ENCODE peak calls at places on chromosome 3, in four cellular contexts. V is A549, B is PC-3, I is left ventricle myocardium inferior. D is an unnamed sample.
A peak's percentile ranks its signal among the peaks of the same experiment; 100 is the strongest.

GRCh38 chr3:166783206-166783605 is 596.9 kb downstream of the ZBBX start:
- DNase-seq in I (no peak), V (no peak), B (no peak), D (no peak)

GRCh38 chr3:157182879-157183278 is 22.9 kb upstream of the CCNL1 start:
- DNase-seq in B (no peak), V (peak; percentile 17), I (no peak), D (peak; percentile 11)

GRCh38 chr3:152957488-152957887 is 122.6 kb downstream of the P2RY1 start:
- DNase-seq in B (peak; percentile 21), V (no peak), I (no peak), D (no peak)

GRCh38 chr3:159819676-159820075 is 169.0 kb upstream of the IL12A start:
- DNase-seq in V (no peak), I (no peak), B (no peak), D (no peak)

GRCh38 chr3:52089691-52090090 is 33.3 kb upstream of the DUSP7 start:
- DNase-seq in B (no peak), V (no peak), I (no peak), D (no peak)

GRCh38 chr3:71063768-71064287 is 519.7 kb downstream of the FOXP1 start:
- DNase-seq in V (no peak), B (peak; percentile 46), I (peak; percentile 30), D (peak; percentile 36)

GRCh38 chr3:174170248-174170647 is 688.9 kb upstream of the NAALADL2 start:
- DNase-seq in B (no peak), I (no peak), V (no peak), D (no peak)

GRCh38 chr3:177089120-177089519 is 108.2 kb downstream of the TBL1XR1 start:
- DNase-seq in I (no peak), V (no peak), B (no peak), D (no peak)

GRCh38 chr3:58535531-58536500 is 1.2 kb downstream of the ACOX2 start:
- DNase-seq in V (peak; percentile 76), B (peak; percentile 18), I (no peak), D (no peak)

GRCh38 chr3:139546772-139547171 is 7.2 kb upstream of the RBP1 start:
- DNase-seq in V (no peak), I (no peak), B (no peak), D (no peak)

GRCh38 chr3:16103472-16103871 is 71.0 kb upstream of the GALNT15 start:
- DNase-seq in I (no peak), V (no peak), B (no peak), D (peak; percentile 90)

GRCh38 chr3:172142074-172143059 is 103.0 kb downstream of the FNDC3B start:
- DNase-seq in V (peak; percentile 84), B (peak; percentile 85), I (no peak), D (peak; percentile 94)

GRCh38 chr3:127588675-127589577 is 1.6 kb downstream of the TPRA1 start:
- DNase-seq in B (peak; percentile 48), V (no peak), I (no peak), D (peak; percentile 70)

GRCh38 chr3:197007953-197008352 is 21.7 kb downstream of the MELTF start:
- DNase-seq in B (no peak), V (no peak), I (no peak), D (no peak)

GRCh38 chr3:16433701-16434151 is 79.8 kb downstream of the RFTN1 start:
- DNase-seq in I (no peak), B (no peak), V (no peak), D (no peak)

GRCh38 chr3:191737742-191738141 is 276.8 kb downstream of the PYDC2 start:
- DNase-seq in B (no peak), I (no peak), V (no peak), D (no peak)

GRCh38 chr3:179046497-179047353 is 24.9 kb downstream of the ZMAT3 start:
- DNase-seq in V (no peak), I (no peak), B (no peak), D (peak; percentile 64)

GRCh38 chr3:69646287-69647067 is 92.8 kb upstream of the MITF start:
- DNase-seq in V (no peak), B (no peak), I (no peak), D (no peak)

GRCh38 chr3:85360742-85361387 is 402.1 kb downstream of the CADM2 start:
- DNase-seq in I (no peak), B (peak; percentile 83), V (peak; percentile 73), D (peak; percentile 53)

GRCh38 chr3:100777271-100777670 is 68.0 kb downstream of the TFG start:
- DNase-seq in V (no peak), I (no peak), B (peak; percentile 53), D (no peak)

GRCh38 chr3:159620873-159621272 is 367.8 kb upstream of the IL12A start:
- DNase-seq in B (peak; percentile 93), I (no peak), V (peak; percentile 58), D (peak; percentile 81)

GRCh38 chr3:102207173-102207572 is 227.6 kb upstream of the ZPLD1 start:
- DNase-seq in B (no peak), V (no peak), I (no peak), D (no peak)

GRCh38 chr3:53238881-53239280 is 16.9 kb downstream of the TKT start:
- DNase-seq in I (no peak), B (no peak), V (peak; percentile 78), D (no peak)

GRCh38 chr3:4601926-4602325 is 108.8 kb downstream of the ITPR1 start:
- DNase-seq in I (no peak), V (no peak), B (no peak), D (no peak)

GRCh38 chr3:29705906-29706507 is 425.1 kb downstream of the RBMS3 start:
- DNase-seq in B (no peak), V (no peak), I (no peak), D (no peak)

GRCh38 chr3:194447161-194447560 is 39.6 kb downstream of the ATP13A3 start:
- DNase-seq in I (no peak), B (no peak), V (no peak), D (no peak)

GRCh38 chr3:60001369-60001768 is 951.5 kb upstream of the CFAP20DC start:
- DNase-seq in I (no peak), B (no peak), V (no peak), D (no peak)

GRCh38 chr3:23112491-23112890 is 90.6 kb upstream of the UBE2E2 start:
- DNase-seq in V (no peak), B (peak; percentile 11), I (no peak), D (no peak)

GRCh38 chr3:184295771-184296170 is 3.3 kb upstream of the PSMD2 start:
- DNase-seq in V (no peak), I (no peak), B (no peak), D (no peak)

DNA sequence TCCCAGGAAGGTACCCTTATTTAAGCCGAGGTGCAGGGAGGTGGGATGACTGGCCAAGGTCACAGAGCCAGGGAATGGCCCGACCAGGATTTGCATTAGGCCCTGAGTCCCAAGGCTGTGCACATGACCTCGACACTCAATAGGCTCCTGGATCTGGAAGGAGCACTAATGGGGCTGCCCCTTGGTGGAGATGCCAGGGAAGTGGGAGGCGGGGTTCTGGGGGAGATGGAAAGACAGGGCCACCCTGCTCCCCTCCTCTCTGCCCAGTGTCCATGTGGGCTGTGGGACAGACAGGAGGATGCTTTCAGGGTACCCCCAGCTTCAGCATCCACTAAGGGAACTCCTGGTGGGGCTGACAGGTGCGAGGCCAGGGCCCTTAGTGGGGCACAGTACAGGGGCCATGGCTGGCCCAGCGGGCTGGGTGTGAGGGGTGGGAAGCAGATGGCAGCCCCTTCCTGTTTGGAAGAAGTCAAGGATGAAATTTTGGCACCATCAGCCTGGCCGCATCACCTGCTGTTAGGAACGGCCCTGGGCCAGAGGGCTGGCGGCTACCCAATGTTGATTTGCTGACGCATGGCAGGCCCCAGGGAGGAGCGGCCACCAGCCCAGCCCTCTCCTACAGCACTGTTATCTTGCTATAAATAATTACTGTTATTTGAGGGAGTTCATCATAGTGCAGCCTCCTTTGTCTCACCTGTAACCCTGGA is 37.3 kb downstream of the ATP2B2 start:
- DNase-seq in I (no peak), B (peak; percentile 63), V (no peak), D (no peak)
- H3K27ac ChIP-seq in I (no peak overlapping the region), B (no peak overlapping the region), V (no peak overlapping the region), D (no peak overlapping the region)

GRCh38 chr3:155233213-155233612 is 60.3 kb downstream of the STRIT1 start:
- DNase-seq in V (no peak), B (peak; percentile 93), I (peak; percentile 48), D (peak; percentile 80)
- H3K27ac ChIP-seq in V (no peak overlapping the region), B (peak overlapping the region; percentile 97), I (peak overlapping the region; percentile 85), D (peak overlapping the region; percentile 69)

GRCh38 chr3:64167868-64168267 is 57.4 kb downstream of the PRICKLE2 start:
- DNase-seq in V (no peak), I (no peak), B (no peak), D (no peak)
- H3K27ac ChIP-seq in V (no peak overlapping the region), I (no peak overlapping the region), B (peak overlapping the region; percentile 65), D (no peak overlapping the region)

GRCh38 chr3:126494831-126495230 is 19.1 kb upstream of the ZXDC start:
- DNase-seq in I (no peak), B (no peak), V (no peak), D (no peak)
- H3K27ac ChIP-seq in I (no peak overlapping the region), B (no peak overlapping the region), V (no peak overlapping the region), D (no peak overlapping the region)